ENCODE peak calls at places on chromosomes 13 and 19, in five cellular contexts. V is IMR-90; K is HCT116; L is tibial nerve; H is CD8-positive, alpha-beta T cell. Y is an unnamed sample. For H3K4me1, the result is how much of the 10 kb centered on the place peaks cover.

GRCh38 chr13:108037348-108037747 is 178.0 kb downstream of the LIG4 start:
- DNase-seq in L (no peak), K (no peak), V (no peak), H (no peak), Y (no peak)

GRCh38 chr13:26423634-26424033 is 133.8 kb upstream of the WASF3 start:
- DNase-seq in K (no peak), L (no peak), H (no peak), V (peak), Y (no peak)

GRCh38 chr19:10593820-10594637 is 6.9 kb upstream of the AP1M2 start:
- DNase-seq in V (no peak), H (no peak), L (peak), K (no peak), Y (no peak)

GRCh38 chr13:113060557-113061270 is 44.9 kb upstream of the F7 start:
- DNase-seq in V (no peak), H (no peak), K (no peak), L (no peak), Y (peak)

GRCh38 chr19:51531349-51532315 is at the start of gene SIGLEC6:
- DNase-seq in V (no peak), L (peak), K (no peak), H (no peak), Y (peak)

GRCh38 chr13:22461854-22462565 is 718.8 kb upstream of the SGCG start:
- DNase-seq in K (no peak), V (no peak), H (no peak), L (no peak), Y (no peak)

GRCh38 chr13:28467034-28467433 is 27.9 kb downstream of the FLT1 start:
- DNase-seq in K (no peak), V (no peak), L (no peak), H (no peak), Y (no peak)

GRCh38 chr19:34023381-34023780 is 148.9 kb upstream of the LSM14A start:
- DNase-seq in V (no peak), H (no peak), K (no peak), L (no peak), Y (no peak)

GRCh38 chr13:114077938-114078335 is 54.5 kb downstream of the RASA3 start:
- DNase-seq in H (no peak), K (no peak), L (peak), V (peak), Y (no peak)

GRCh38 chr13:114047358-114047881 is 73.5 kb upstream of the C13orf46 start:
- DNase-seq in H (no peak), L (no peak), V (peak), K (no peak), Y (no peak)

GRCh38 chr13:50006426-50007135 is 8.7 kb upstream of the KCNRG start:
- DNase-seq in V (peak), H (no peak), L (no peak), K (no peak), Y (no peak)

GRCh38 chr13:94494021-94494420 is 14.5 kb upstream of the DCT start:
- DNase-seq in V (no peak), H (no peak), L (no peak), K (no peak), Y (no peak)

GRCh38 chr13:33842207-33842606 is 24.3 kb downstream of the RFC3 start:
- DNase-seq in K (no peak), L (no peak), H (no peak), V (peak), Y (no peak)
- H3K4me1 ChIP-seq in K (under half), L (under half), H (under half), V (under half), Y (under half)

GRCh38 chr13:44763604-44764311 is 187.6 kb upstream of the TSC22D1 start:
- DNase-seq in H (no peak), L (no peak), K (no peak), V (no peak), Y (no peak)
- H3K4me1 ChIP-seq in H (under half), L (under half), K (under half), V (under half), Y (under half)

DNA sequence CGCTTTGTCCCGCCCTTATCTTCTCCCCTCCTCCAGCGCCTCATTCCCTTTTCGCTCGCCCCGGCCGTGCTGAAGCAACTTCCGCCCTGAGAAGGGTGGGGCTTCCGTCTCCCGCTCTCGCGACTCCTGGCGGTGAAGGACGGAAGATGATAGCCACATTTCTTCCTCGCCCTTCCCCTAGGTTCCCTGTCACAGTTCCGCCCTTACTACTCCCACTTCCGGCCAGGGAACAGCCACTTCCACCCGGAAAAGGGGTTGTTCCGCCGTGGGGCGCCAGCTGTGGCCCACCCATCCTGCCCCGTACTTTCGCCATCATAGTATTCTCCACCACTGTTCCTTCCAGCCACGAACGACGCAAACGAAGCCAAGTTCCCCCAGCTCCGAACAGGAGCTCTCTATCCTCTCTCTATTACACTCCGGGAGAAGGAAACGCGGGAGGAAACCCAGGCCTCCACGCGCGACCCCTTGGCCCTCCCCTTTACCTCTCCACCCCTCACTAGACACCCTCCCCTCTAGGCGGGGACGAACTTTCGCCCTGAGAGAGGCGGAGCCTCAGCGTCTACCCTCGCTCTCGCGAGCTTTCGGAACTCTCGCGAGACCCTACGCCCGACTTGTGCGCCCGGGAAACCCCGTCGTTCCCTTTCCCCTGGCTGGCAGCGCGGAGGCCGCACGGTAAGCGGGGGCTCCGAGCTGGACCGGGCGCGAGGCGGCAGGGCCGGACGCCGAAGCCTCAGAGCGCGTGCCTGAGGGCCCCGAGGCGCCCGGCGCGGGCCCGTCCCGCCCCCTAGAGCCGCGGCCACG is at the start of gene RPS19:
- DNase-seq in K (peak), H (peak), L (peak), V (peak), Y (peak)
- H3K4me1 ChIP-seq in K (under half), H (under half), L (under half), V (under half), Y (under half)

DNA sequence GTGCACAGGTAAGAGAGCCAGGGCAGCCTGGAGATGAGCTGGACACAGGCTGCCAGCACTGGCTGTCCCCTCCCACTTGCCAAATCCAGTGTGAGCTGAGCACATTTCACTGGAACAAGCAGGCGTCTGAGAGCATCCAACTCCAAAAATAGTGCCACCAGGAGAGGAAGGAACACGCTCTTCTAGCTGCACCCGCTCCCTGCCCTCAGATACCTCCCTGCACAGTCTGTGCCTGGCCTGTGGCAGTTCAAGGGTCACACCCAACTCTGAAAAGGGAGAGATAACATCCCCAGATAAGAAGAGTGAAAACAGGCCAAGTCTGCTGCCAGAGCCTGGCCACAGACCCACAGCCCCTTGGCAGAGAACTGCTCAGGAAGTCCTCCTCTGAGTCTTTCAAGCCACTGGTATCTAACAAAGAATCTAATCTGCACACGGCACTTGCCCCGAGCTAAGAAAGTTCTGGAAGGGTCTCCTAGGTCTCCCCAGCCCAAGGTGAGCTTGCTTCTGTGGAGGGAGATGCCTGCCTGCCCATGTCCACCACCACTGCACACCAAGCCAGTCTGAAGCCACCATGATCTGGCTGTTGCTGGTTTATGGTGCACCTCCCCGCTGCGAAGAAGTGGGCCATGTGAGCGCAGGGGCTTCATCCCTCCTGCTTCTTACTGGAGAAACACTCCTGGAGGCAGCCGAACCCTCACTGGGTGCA is 14.7 kb downstream of the ELL start:
- DNase-seq in H (no peak), K (no peak), V (no peak), L (no peak), Y (no peak)
- H3K4me1 ChIP-seq in H (half or more), K (under half), V (under half), L (half or more), Y (under half)

GRCh38 chr19:3386447-3387234 is 20.3 kb downstream of the NFIC start:
- DNase-seq in V (no peak), L (no peak), H (no peak), K (no peak), Y (no peak)

GRCh38 chr19:3387645-3388589 is 21.5 kb downstream of the NFIC start:
- DNase-seq in H (no peak), K (no peak), L (peak), V (peak), Y (peak)

GRCh38 chr19:3392480-3392879 is 26.1 kb downstream of the NFIC start:
- DNase-seq in K (no peak), L (no peak), V (no peak), H (no peak), Y (no peak)

GRCh38 chr19:3389876-3390361 is 23.5 kb downstream of the NFIC start:
- DNase-seq in L (no peak), H (no peak), V (peak), K (no peak), Y (no peak)

DNA sequence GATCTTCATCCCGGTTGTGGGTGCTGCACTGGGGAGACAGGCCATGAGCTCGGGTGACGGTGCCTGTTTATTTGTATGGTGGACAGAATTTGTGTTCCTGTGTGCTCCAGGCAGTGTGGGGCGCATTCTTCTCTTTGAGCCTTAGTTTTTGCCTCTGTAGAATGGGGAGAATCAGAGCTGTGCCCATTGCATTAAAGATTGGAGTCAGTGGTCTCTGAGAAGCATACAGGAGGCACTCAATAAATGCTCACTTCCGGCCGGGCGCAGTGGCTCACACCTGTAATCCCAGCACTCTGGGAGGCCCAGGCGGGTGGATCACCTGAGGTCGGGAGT is 23.0 kb downstream of the NFIC start:
- DNase-seq in L (no peak), H (no peak), V (no peak), K (no peak), Y (no peak)
- H3K4me1 ChIP-seq in L (half or more), H (under half), V (under half), K (half or more), Y (half or more)

GRCh38 chr19:18510216-18510615 is 11.7 kb downstream of the ELL start:
- DNase-seq in H (no peak), V (no peak), L (no peak), K (no peak), Y (no peak)
- H3K4me1 ChIP-seq in H (half or more), V (under half), L (half or more), K (under half), Y (under half)

GRCh38 chr19:18470153-18470552 is 32.2 kb upstream of the ISYNA1 start:
- DNase-seq in H (no peak), V (no peak), K (no peak), L (no peak), Y (peak)
- H3K4me1 ChIP-seq in H (under half), V (under half), K (under half), L (half or more), Y (under half)

DNA sequence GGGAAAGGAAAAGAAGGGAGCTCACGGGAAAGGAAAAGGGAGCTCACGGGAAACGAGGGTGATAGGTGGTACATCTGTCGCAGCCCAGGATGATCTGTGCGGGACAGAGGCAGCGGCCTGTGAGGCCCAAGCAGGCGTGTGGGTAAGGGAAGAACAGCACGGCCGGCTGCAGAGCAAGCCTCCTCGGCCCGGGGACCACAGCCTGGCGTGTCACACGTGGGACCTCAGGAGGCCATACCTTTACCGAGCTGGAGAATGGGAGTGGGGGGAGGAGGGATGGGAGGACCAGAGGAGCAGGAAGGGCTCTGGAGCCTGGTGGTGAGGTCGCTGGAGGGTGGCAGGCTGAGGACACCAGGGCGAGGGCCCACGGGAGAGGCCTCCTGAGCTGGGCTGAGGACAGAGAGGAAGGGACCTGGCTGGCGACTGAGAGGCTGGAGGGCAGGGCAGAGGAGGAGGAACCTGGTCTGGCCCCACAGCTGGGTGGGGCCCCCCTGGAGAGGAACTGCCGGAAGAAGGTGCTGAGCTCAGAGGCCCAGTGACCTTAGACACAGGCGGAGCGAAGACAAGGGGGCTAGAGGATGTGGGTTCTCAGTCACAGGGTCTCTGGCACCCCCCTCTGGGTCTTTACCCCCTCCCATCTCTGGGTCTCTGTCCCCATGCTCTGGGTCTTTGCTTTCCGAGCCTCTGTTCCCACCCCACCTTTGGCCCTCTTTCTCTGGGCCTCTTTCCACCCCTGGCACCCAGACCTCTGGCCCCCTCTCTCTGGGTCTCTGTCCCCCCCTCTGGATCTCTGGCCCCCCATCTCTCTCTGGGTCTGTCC is 2.9 kb upstream of the FTL start:
- DNase-seq in K (no peak), H (no peak), V (no peak), L (no peak), Y (peak)
- H3K4me1 ChIP-seq in K (half or more), H (half or more), V (under half), L (under half), Y (half or more)

GRCh38 chr13:20664304-20664703 is 39.2 kb upstream of the IL17D start:
- DNase-seq in K (no peak), L (no peak), V (no peak), H (no peak), Y (no peak)
- H3K4me1 ChIP-seq in K (under half), L (under half), V (under half), H (under half), Y (under half)

Y was measured in left lung.